ENCODE peak calls at places on chromosomes 11 and 22, in nine cellular contexts. O, F, K, U, A, R, C, P and L are unnamed samples.

GRCh38 chr11:130827697-130828377 is 88.4 kb downstream of the SNX19 start:
- DNase-seq in O (peak), F (peak), K (peak), U (no peak), A (peak), R (peak), C (peak), P (no peak), L (no peak)

GRCh38 chr11:31355131-31355530 is 14.4 kb downstream of the DCDC1 start:
- DNase-seq in O (no peak), F (no peak), K (no peak), U (no peak), A (peak), R (peak), C (no peak), P (no peak), L (no peak)

GRCh38 chr11:126990716-126991480 is 9.7 kb downstream of the KIRREL3 start:
- DNase-seq in O (no peak), F (no peak), K (no peak), U (no peak), A (no peak), R (peak), C (no peak), P (no peak), L (no peak)

GRCh38 chr22:22944268-22944985 is 56.8 kb downstream of the IGLL5 start:
- DNase-seq in O (peak), F (no peak), K (no peak), U (no peak), A (no peak), R (no peak), C (no peak), P (peak), L (no peak)

GRCh38 chr11:2788751-2789140 is 89.0 kb upstream of the KCNQ1OT1 start:
- DNase-seq in O (peak), F (peak), K (no peak), U (peak), A (no peak), R (no peak), C (no peak), P (no peak), L (no peak)

GRCh38 chr11:706439-706956 is 467 bp downstream of the EPS8L2 start:
- DNase-seq in O (no peak), F (peak), K (peak), U (peak), A (peak), R (peak), C (no peak), P (no peak), L (no peak)

GRCh38 chr11:20474951-20475517 is 87.5 kb downstream of the PRMT3 start:
- DNase-seq in O (no peak), F (no peak), K (no peak), U (no peak), A (no peak), R (no peak), C (no peak), P (no peak), L (no peak)

GRCh38 chr11:73277467-73277866 is 5.3 kb downstream of the P2RY6 start:
- DNase-seq in O (no peak), F (no peak), K (no peak), U (no peak), A (no peak), R (no peak), C (no peak), P (no peak), L (no peak)

GRCh38 chr11:113192121-113192925 is 122.1 kb upstream of the TTC12 start:
- DNase-seq in O (peak), F (no peak), K (no peak), U (no peak), A (no peak), R (peak), C (no peak), P (no peak), L (no peak)

GRCh38 chr22:32644252-32645100 is 157.0 kb upstream of the TIMP3 start:
- DNase-seq in O (peak), F (peak), K (no peak), U (peak), A (peak), R (peak), C (no peak), P (no peak), L (peak)

GRCh38 chr11:66159585-66159984 is 89.5 kb downstream of the PACS1 start:
- DNase-seq in O (no peak), F (no peak), K (no peak), U (no peak), A (peak), R (no peak), C (no peak), P (no peak), L (no peak)

GRCh38 chr22:40009231-40009769 is 14.5 kb downstream of the FAM83F start:
- DNase-seq in O (no peak), F (no peak), K (no peak), U (peak), A (no peak), R (no peak), C (no peak), P (no peak), L (no peak)

GRCh38 chr11:68020575-68020974 is 9.9 kb upstream of the NDUFS8 start:
- DNase-seq in O (no peak), F (no peak), K (peak), U (peak), A (peak), R (peak), C (no peak), P (no peak), L (no peak)

GRCh38 chr11:26842458-26842841 is 120.6 kb upstream of the SLC5A12 start:
- DNase-seq in O (no peak), F (no peak), K (no peak), U (no peak), A (peak), R (peak), C (no peak), P (no peak), L (no peak)

GRCh38 chr11:76293189-76293631 is 86.9 kb upstream of the WNT11 start:
- DNase-seq in O (no peak), F (no peak), K (no peak), U (no peak), A (no peak), R (no peak), C (no peak), P (no peak), L (no peak)

GRCh38 chr11:19642185-19642591 is 70.4 kb upstream of the NAV2 start:
- DNase-seq in O (no peak), F (no peak), K (no peak), U (no peak), A (peak), R (peak), C (no peak), P (no peak), L (no peak)

GRCh38 chr22:30192427-30192826 is 54.1 kb downstream of the LIF start:
- DNase-seq in O (no peak), F (no peak), K (no peak), U (no peak), A (no peak), R (no peak), C (no peak), P (no peak), L (no peak)

GRCh38 chr22:28243539-28243938 is 324.5 kb upstream of the PITPNB start:
- DNase-seq in O (no peak), F (no peak), K (no peak), U (no peak), A (peak), R (peak), C (no peak), P (no peak), L (no peak)

GRCh38 chr11:62144641-62145255 is 20.9 kb downstream of the INCENP start:
- DNase-seq in O (peak), F (no peak), K (no peak), U (peak), A (no peak), R (no peak), C (no peak), P (no peak), L (no peak)

GRCh38 chr11:134385774-134386565 is 26.1 kb downstream of the B3GAT1 start:
- DNase-seq in O (no peak), F (no peak), K (no peak), U (no peak), A (no peak), R (no peak), C (no peak), P (peak), L (no peak)

GRCh38 chr22:49010086-49010863 is 817.4 kb downstream of the BRD1 start:
- DNase-seq in O (peak), F (no peak), K (no peak), U (peak), A (no peak), R (no peak), C (no peak), P (no peak), L (no peak)

GRCh38 chr11:77457340-77457739 is 16.6 kb downstream of the PAK1 start:
- DNase-seq in O (no peak), F (no peak), K (no peak), U (no peak), A (no peak), R (no peak), C (no peak), P (no peak), L (no peak)

GRCh38 chr22:40792451-40792850 is 26.7 kb downstream of the SLC25A17 start:
- DNase-seq in O (no peak), F (no peak), K (no peak), U (no peak), A (no peak), R (no peak), C (no peak), P (no peak), L (no peak)

GRCh38 chr11:119338318-119338890 is 2.3 kb downstream of the C1QTNF5 start:
- DNase-seq in O (no peak), F (peak), K (peak), U (peak), A (peak), R (peak), C (no peak), P (peak), L (peak)

GRCh38 chr11:108672113-108672512 is 7.2 kb downstream of the DDX10 start:
- DNase-seq in O (no peak), F (no peak), K (no peak), U (no peak), A (peak), R (peak), C (no peak), P (no peak), L (no peak)

GRCh38 chr11:113289341-113290187 is 24.8 kb upstream of the TTC12 start:
- DNase-seq in O (no peak), F (peak), K (peak), U (no peak), A (peak), R (peak), C (peak), P (peak), L (peak)

GRCh38 chr22:18110194-18110943 is at the start of gene TUBA8:
- DNase-seq in O (no peak), F (peak), K (no peak), U (no peak), A (peak), R (peak), C (no peak), P (peak), L (no peak)

GRCh38 chr11:75352417-75353206 is 1.2 kb upstream of the ARRB1 start:
- DNase-seq in O (no peak), F (peak), K (no peak), U (peak), A (no peak), R (peak), C (no peak), P (no peak), L (no peak)

GRCh38 chr11:108112059-108112458 is 9.3 kb upstream of the ACAT1 start:
- DNase-seq in O (no peak), F (no peak), K (no peak), U (no peak), A (no peak), R (peak), C (no peak), P (no peak), L (no peak)

GRCh38 chr11:48087974-48088681 is 107.8 kb downstream of the PTPRJ start:
- DNase-seq in O (no peak), F (peak), K (no peak), U (peak), A (no peak), R (no peak), C (no peak), P (no peak), L (no peak)

GRCh38 chr11:44224867-44225501 is 85.0 kb downstream of the ALX4 start:
- DNase-seq in O (no peak), F (no peak), K (no peak), U (no peak), A (peak), R (peak), C (no peak), P (no peak), L (no peak)

GRCh38 chr11:8719260-8720190 is 36.9 kb downstream of the RPL27A start:
- DNase-seq in O (peak), F (peak), K (peak), U (no peak), A (peak), R (peak), C (no peak), P (no peak), L (no peak)

GRCh38 chr11:130227373-130227772 is 67.8 kb downstream of the ST14 start:
- DNase-seq in O (no peak), F (no peak), K (no peak), U (no peak), A (no peak), R (no peak), C (no peak), P (no peak), L (no peak)

GRCh38 chr11:71998649-71999310 is at the start of gene IL18BP:
- DNase-seq in O (no peak), F (peak), K (no peak), U (no peak), A (no peak), R (no peak), C (no peak), P (no peak), L (peak)

GRCh38 chr22:34587357-34588356 is 478.3 kb upstream of the ISX start:
- DNase-seq in O (no peak), F (peak), K (no peak), U (no peak), A (no peak), R (no peak), C (no peak), P (no peak), L (no peak)

GRCh38 chr11:131094828-131095227 is 178.5 kb upstream of the SNX19 start:
- DNase-seq in O (no peak), F (no peak), K (no peak), U (no peak), A (no peak), R (no peak), C (no peak), P (no peak), L (no peak)

GRCh38 chr11:8566613-8567210 is 27.3 kb downstream of the STK33 start:
- DNase-seq in O (no peak), F (no peak), K (no peak), U (no peak), A (peak), R (peak), C (no peak), P (no peak), L (peak)

GRCh38 chr11:95359756-95360155 is 128.8 kb upstream of the SESN3 start:
- DNase-seq in O (no peak), F (no peak), K (no peak), U (no peak), A (no peak), R (no peak), C (no peak), P (no peak), L (no peak)
- H3K4me3 ChIP-seq in O (no peak), F (no peak), K (no peak), U (no peak), A (no peak), R (no peak), C (no peak), P (no peak), L (no peak)

GRCh38 chr11:46198873-46199250 is 77.6 kb upstream of the PHF21A start:
- DNase-seq in O (no peak), F (no peak), K (no peak), U (no peak), A (no peak), R (no peak), C (no peak), P (peak), L (no peak)
- H3K27ac ChIP-seq in O (no peak), F (no peak), K (no peak), U (no peak), A (no peak), R (no peak), C (no peak), P (no peak), L (no peak)

DNA sequence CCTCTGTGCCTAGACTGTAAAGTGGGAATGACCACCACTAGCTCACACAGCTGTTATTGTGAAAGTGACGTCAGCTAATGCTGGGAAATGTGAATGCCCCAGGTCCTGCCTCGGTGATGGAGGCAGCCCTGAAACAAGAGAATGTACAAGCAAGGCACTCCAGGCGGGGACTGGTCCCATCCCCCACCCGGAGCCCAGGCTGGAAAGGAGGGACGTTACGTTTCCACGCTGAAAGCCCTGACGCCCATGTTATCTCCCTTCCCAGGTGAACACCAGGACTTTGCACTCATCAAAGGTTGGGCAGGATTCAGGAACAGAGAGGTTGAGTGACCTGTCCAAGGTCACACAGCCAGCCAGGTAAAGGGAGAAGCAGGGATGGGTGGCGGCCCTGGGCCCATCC is 784 bp downstream of the SULT4A1 start:
- DNase-seq in O (no peak), F (no peak), K (no peak), U (no peak), A (peak), R (peak), C (no peak), P (peak), L (no peak)
- H3K4me3 ChIP-seq in O (no peak), F (no peak), K (no peak), U (no peak), A (peak), R (no peak), C (peak), P (peak), L (no peak)

GRCh38 chr11:18309691-18310090 is 12.2 kb downstream of the HPS5 start:
- DNase-seq in O (no peak), F (no peak), K (no peak), U (no peak), A (no peak), R (no peak), C (no peak), P (no peak), L (no peak)

GRCh38 chr11:18310800-18311340 is 11.1 kb downstream of the HPS5 start:
- DNase-seq in O (no peak), F (peak), K (no peak), U (no peak), A (peak), R (peak), C (no peak), P (no peak), L (no peak)

GRCh38 chr11:18308242-18308641 is 13.7 kb downstream of the HPS5 start:
- DNase-seq in O (no peak), F (no peak), K (no peak), U (no peak), A (no peak), R (no peak), C (no peak), P (no peak), L (no peak)

GRCh38 chr11:18304745-18305144 is 17.2 kb downstream of the HPS5 start:
- DNase-seq in O (no peak), F (no peak), K (no peak), U (no peak), A (no peak), R (no peak), C (no peak), P (no peak), L (no peak)

DNA sequence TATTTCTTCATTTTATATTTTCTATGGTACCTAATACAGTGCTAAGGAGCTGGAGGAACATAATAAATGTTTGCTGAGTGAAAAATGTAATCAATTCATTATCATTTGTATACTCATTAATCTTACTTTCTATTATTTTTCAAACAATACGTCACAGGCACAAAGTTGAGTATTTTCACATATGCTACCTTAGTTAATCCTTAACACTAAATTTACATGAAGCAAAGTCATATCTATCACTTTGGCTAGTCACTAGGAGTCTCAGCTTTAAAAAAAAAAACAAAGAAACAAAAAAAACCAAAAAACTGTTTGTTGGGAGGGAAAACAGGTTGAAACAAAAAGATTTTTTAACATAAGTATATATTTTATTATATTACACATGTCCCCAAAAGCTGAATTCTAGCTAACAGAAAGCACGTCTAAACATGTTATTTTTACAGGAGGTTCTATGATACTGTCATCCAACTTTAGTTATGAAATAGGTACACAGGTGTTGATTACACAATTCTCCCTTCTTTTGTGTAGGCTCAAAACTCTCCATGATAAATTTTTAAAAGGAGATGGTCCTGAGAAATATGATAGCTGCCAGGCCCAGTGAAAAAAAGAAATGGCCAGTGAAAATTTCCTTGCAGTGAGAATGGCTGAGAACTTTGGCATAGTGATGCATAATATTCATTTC is 14.3 kb downstream of the HPS5 start:
- DNase-seq in O (no peak), F (no peak), K (no peak), U (no peak), A (no peak), R (no peak), C (no peak), P (no peak), L (no peak)
- H3K27ac ChIP-seq in O (no peak), F (no peak), K (no peak), U (no peak), A (no peak), R (no peak), C (no peak), P (no peak), L (no peak)